ENCODE peak calls at places on chromosome 6, in eight cellular contexts. X, W, C, L, J, T, S and O are unnamed samples.

GRCh38 chr6:123622780-123623179 is 14.0 kb downstream of the TRDN start:
- DNase-seq in X (no peak), W (no peak), C (no peak), L (no peak), J (no peak), T (no peak), S (no peak), O (no peak)

GRCh38 chr6:5968817-5969726 is 37.7 kb downstream of the NRN1 start:
- DNase-seq in X (no peak), W (no peak), C (no peak), L (peak; percentile 47), J (no peak), T (no peak), S (no peak), O (no peak)

GRCh38 chr6:83199865-83200230 is 6.7 kb downstream of the RWDD2A start:
- DNase-seq in X (no peak), W (no peak), C (no peak), L (peak; percentile 48), J (no peak), T (no peak), S (no peak), O (no peak)

GRCh38 chr6:69487688-69488087 is 309.1 kb downstream of the LMBRD1 start:
- DNase-seq in X (no peak), W (no peak), C (no peak), L (peak; percentile 23), J (no peak), T (no peak), S (no peak), O (no peak)

GRCh38 chr6:21981235-21981833 is 315.5 kb downstream of the PRL start:
- DNase-seq in X (no peak), W (no peak), C (no peak), L (no peak), J (no peak), T (no peak), S (no peak), O (no peak)

GRCh38 chr6:157682856-157683481 is 140.1 kb upstream of the SNX9 start:
- DNase-seq in X (no peak), W (no peak), C (no peak), L (no peak), J (no peak), T (no peak), S (no peak), O (no peak)

GRCh38 chr6:4851035-4851434 is 74.8 kb downstream of the CDYL start:
- DNase-seq in X (no peak), W (no peak), C (no peak), L (no peak), J (no peak), T (no peak), S (no peak), O (no peak)

GRCh38 chr6:39055661-39056060 is 7.1 kb downstream of the GLP1R start:
- DNase-seq in X (no peak), W (no peak), C (no peak), L (no peak), J (no peak), T (no peak), S (no peak), O (no peak)

GRCh38 chr6:17220511-17220910 is 60.6 kb upstream of the RBM24 start:
- DNase-seq in X (no peak), W (no peak), C (no peak), L (no peak), J (no peak), T (no peak), S (no peak), O (no peak)

GRCh38 chr6:90835584-90836212 is 248.8 kb upstream of the MAP3K7 start:
- DNase-seq in X (no peak), W (peak; percentile 81), C (no peak), L (no peak), J (no peak), T (no peak), S (no peak), O (no peak)

GRCh38 chr6:25555188-25555587 is 96.8 kb upstream of the SCGN start:
- DNase-seq in X (no peak), W (no peak), C (no peak), L (no peak), J (no peak), T (no peak), S (no peak), O (no peak)

GRCh38 chr6:154768280-154768679 is 35.1 kb downstream of the SCAF8 start:
- DNase-seq in X (no peak), W (no peak), C (no peak), L (no peak), J (no peak), T (no peak), S (no peak), O (no peak)

GRCh38 chr6:42047790-42048405 is 2.4 kb upstream of the TAF8 start:
- DNase-seq in X (no peak), W (peak; percentile 21), C (no peak), L (no peak), J (no peak), T (no peak), S (no peak), O (no peak)

GRCh38 chr6:33979750-33980149 is 166.1 kb downstream of the GRM4 start:
- DNase-seq in X (no peak), W (no peak), C (no peak), L (no peak), J (no peak), T (no peak), S (no peak), O (no peak)

GRCh38 chr6:20905377-20905776 is 371.1 kb downstream of the CDKAL1 start:
- DNase-seq in X (no peak), W (no peak), C (no peak), L (no peak), J (no peak), T (no peak), S (no peak), O (no peak)

GRCh38 chr6:138795809-138796469 is at the start of gene ECT2L:
- DNase-seq in X (no peak), W (peak; percentile 53), C (peak; percentile 23), L (no peak), J (no peak), T (no peak), S (no peak), O (no peak)